ENCODE peak calls at places on chromosomes 5 and 9, in ten cellular contexts. N is OCI-LY7; S is heart left ventricle; Q is choroid plexus epithelial cell; M is AG04450; G is activated CD8-positive, alpha-beta T cell treated with anti-CD3 and anti-CD28 coated beads for 36 hours; J is sigmoid colon; Y is nephron progenitor cell; K is progenitor cell of endocrine pancreas; E is testis. W is an unnamed sample.

GRCh38 chr5:166102947-166103346 is 2188.5 kb upstream of the WWC1 start:
- DNase-seq in N (no peak), S (no peak), Q (no peak), M (no peak), G (no peak), J (no peak), Y (no peak), K (no peak), E (no peak), W (no peak)

GRCh38 chr5:150523472-150524350 is 15.8 kb downstream of the NDST1 start:
- DNase-seq in N (peak), S (peak), Q (peak), M (peak), G (peak), J (no peak), Y (peak), K (no peak), E (peak), W (peak)

GRCh38 chr9:90905822-90906221 is 104.2 kb downstream of the SYK start:
- DNase-seq in N (no peak), S (no peak), Q (no peak), M (no peak), G (no peak), J (no peak), Y (no peak), K (no peak), E (no peak), W (no peak)

GRCh38 chr5:1881273-1881586 is 1.5 kb downstream of the IRX4 start:
- DNase-seq in N (no peak), S (no peak), Q (no peak), M (no peak), G (no peak), J (no peak), Y (no peak), K (no peak), E (no peak), W (no peak)

GRCh38 chr9:72271617-72272478 is 93.2 kb downstream of the ZFAND5 start:
- DNase-seq in N (peak), S (peak), Q (peak), M (peak), G (peak), J (no peak), Y (peak), K (peak), E (peak), W (peak)

GRCh38 chr5:68817696-68818695 is 275.8 kb upstream of the SLC30A5 start:
- DNase-seq in N (no peak), S (no peak), Q (no peak), M (no peak), G (no peak), J (no peak), Y (no peak), K (no peak), E (no peak), W (no peak)

GRCh38 chr9:108377382-108377781 is 478.4 kb downstream of the ACTL7B start:
- DNase-seq in N (no peak), S (no peak), Q (no peak), M (no peak), G (no peak), J (no peak), Y (no peak), K (no peak), E (no peak), W (no peak)

GRCh38 chr9:97906236-97906831 is 16.0 kb downstream of the TRMO start:
- DNase-seq in N (no peak), S (peak), Q (no peak), M (no peak), G (peak), J (peak), Y (no peak), K (no peak), E (no peak), W (no peak)

DNA sequence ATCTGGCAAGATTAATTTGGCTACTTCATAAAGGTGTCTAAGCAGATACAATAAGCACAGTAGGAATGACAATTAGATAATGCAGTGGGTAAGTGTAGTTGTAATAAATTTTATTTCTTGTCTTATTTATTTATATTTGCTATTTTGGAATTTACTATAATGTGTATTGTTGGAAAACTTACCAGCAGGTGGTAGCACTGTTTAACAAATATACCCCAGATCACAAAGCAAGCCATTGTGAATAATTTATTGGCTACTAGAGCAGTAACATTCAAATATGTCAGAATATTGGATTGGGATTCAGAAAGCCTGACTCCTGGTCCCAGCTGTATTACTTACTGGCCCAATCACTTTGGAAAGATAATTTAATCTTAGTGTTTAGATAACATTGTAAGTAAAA is 78.0 kb downstream of the ISOC1 start:
- DNase-seq in N (no peak), S (no peak), Q (peak), M (no peak), G (no peak), J (no peak), Y (no peak), K (no peak), E (no peak), W (no peak)
- TF ChIP-seq CTCF in N (peak), S (no peak), Q (peak), M (no peak), G (no peak), J (no peak), Y (no peak), K (peak), E (no peak), W (no peak)

GRCh38 chr9:127822108-127822507 is 19.4 kb downstream of the FPGS start:
- DNase-seq in N (no peak), S (no peak), Q (no peak), M (no peak), G (no peak), J (no peak), Y (no peak), K (no peak), E (no peak), W (no peak)

GRCh38 chr9:127828262-127829031 is 25.8 kb downstream of the FPGS start:
- DNase-seq in N (no peak), S (peak), Q (peak), M (no peak), G (no peak), J (peak), Y (peak), K (peak), E (peak), W (no peak)

GRCh38 chr9:127826253-127826913 is 23.7 kb downstream of the FPGS start:
- DNase-seq in N (no peak), S (no peak), Q (no peak), M (no peak), G (no peak), J (no peak), Y (no peak), K (no peak), E (peak), W (no peak)

GRCh38 chr9:127829205-127829935 is 25.1 kb downstream of the ENG start:
- DNase-seq in N (no peak), S (no peak), Q (no peak), M (no peak), G (no peak), J (no peak), Y (no peak), K (no peak), E (no peak), W (no peak)

GRCh38 chr9:127825319-127826051 is 22.8 kb downstream of the FPGS start:
- DNase-seq in N (peak), S (no peak), Q (no peak), M (no peak), G (peak), J (peak), Y (peak), K (peak), E (peak), W (no peak)
- TF ChIP-seq CTCF in N (peak), S (peak), Q (peak), M (peak), G (no peak), J (peak), Y (peak), K (peak), E (peak), W (no peak)

DNA sequence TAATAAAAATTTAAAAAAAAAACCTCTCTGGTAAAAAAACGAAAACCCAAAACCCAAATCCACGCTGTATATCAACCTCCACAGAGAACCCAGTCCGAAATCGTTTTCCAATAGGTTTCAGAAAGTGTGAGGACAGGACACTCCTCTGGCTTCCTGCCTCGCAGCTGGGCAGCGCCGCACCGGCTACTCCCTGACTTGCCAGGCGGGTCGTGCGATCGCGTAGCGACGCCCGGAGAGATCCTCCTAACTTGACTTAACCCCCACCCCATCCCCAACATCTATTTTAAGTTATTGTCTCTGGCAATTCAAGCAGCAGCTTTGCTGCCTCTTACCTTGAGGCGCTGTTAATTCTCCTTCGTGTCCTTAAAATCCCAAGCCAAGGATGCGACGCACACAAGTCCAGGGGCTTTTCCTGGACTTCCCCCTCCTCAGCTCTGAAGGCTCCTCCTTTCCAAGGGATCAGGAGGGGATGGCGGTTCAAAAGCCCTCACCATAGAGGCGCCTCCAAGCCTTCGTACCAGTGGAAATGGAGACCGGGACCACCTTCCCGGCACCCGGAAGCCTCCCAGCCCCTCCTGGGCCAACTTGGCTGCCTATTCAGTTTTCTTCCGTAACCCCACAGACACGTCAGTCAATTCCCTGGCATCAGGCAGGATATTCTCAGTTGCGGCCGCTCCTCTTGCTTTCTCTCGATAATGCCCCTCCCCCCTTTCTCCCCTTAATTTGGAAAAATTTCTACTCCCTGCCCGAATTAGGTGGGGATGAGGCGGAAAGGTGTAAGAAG is 1639.5 kb upstream of the C9orf72 start:
- DNase-seq in N (no peak), S (no peak), Q (no peak), M (no peak), G (no peak), J (no peak), Y (peak), K (peak), E (peak), W (peak)
- TF ChIP-seq CTCF in N (no peak), S (no peak), Q (no peak), M (no peak), G (no peak), J (no peak), Y (no peak), K (no peak), E (no peak), W (no peak)

GRCh38 chr9:126328415-126328814 is 1.8 kb downstream of the MVB12B start:
- DNase-seq in N (no peak), S (no peak), Q (no peak), M (no peak), G (no peak), J (no peak), Y (no peak), K (no peak), E (no peak), W (no peak)
- TF ChIP-seq CTCF in N (no peak), S (no peak), Q (no peak), M (no peak), G (no peak), J (no peak), Y (no peak), K (no peak), E (no peak), W (no peak)

GRCh38 chr5:16889203-16889971 is 46.7 kb downstream of the MYO10 start:
- DNase-seq in N (no peak), S (no peak), Q (peak), M (peak), G (no peak), J (no peak), Y (no peak), K (no peak), E (no peak), W (no peak)

GRCh38 chr5:16889972-16890519 is 46.0 kb downstream of the MYO10 start:
- DNase-seq in N (no peak), S (no peak), Q (peak), M (peak), G (no peak), J (no peak), Y (no peak), K (no peak), E (no peak), W (no peak)

GRCh38 chr5:16891043-16891442 is 45.0 kb downstream of the MYO10 start:
- DNase-seq in N (no peak), S (no peak), Q (no peak), M (no peak), G (no peak), J (no peak), Y (no peak), K (no peak), E (no peak), W (no peak)

GRCh38 chr5:16886793-16887345 is 49.2 kb downstream of the MYO10 start:
- DNase-seq in N (no peak), S (no peak), Q (no peak), M (no peak), G (no peak), J (no peak), Y (no peak), K (no peak), E (no peak), W (no peak)

GRCh38 chr5:16888694-16889124 is 47.4 kb downstream of the MYO10 start:
- DNase-seq in N (no peak), S (no peak), Q (no peak), M (no peak), G (no peak), J (no peak), Y (no peak), K (no peak), E (no peak), W (no peak)
- TF ChIP-seq CTCF in N (no peak), S (no peak), Q (no peak), M (no peak), G (no peak), J (no peak), Y (no peak), K (no peak), E (no peak), W (no peak)

GRCh38 chr5:138803285-138803684 is 50.1 kb downstream of the CTNNA1 start:
- DNase-seq in N (no peak), S (no peak), Q (no peak), M (no peak), G (no peak), J (no peak), Y (no peak), K (no peak), E (no peak), W (no peak)

GRCh38 chr5:138807182-138807581 is 54.0 kb downstream of the CTNNA1 start:
- DNase-seq in N (no peak), S (no peak), Q (no peak), M (no peak), G (no peak), J (no peak), Y (no peak), K (no peak), E (no peak), W (no peak)

GRCh38 chr5:138809391-138809790 is 56.2 kb downstream of the CTNNA1 start:
- DNase-seq in N (no peak), S (no peak), Q (no peak), M (peak), G (no peak), J (no peak), Y (no peak), K (no peak), E (no peak), W (no peak)

GRCh38 chr5:138805096-138805495 is 51.9 kb downstream of the CTNNA1 start:
- DNase-seq in N (no peak), S (no peak), Q (no peak), M (no peak), G (no peak), J (no peak), Y (no peak), K (no peak), E (no peak), W (no peak)

GRCh38 chr5:138803935-138804334 is 50.7 kb downstream of the CTNNA1 start:
- DNase-seq in N (no peak), S (no peak), Q (no peak), M (no peak), G (no peak), J (no peak), Y (no peak), K (no peak), E (no peak), W (no peak)
- TF ChIP-seq CTCF in N (no peak), S (no peak), Q (no peak), M (no peak), G (no peak), J (no peak), Y (no peak), K (no peak), E (no peak), W (no peak)

GRCh38 chr9:109861918-109862317 is 81.9 kb downstream of the PALM2AKAP2 start:
- DNase-seq in N (no peak), S (no peak), Q (no peak), M (no peak), G (no peak), J (no peak), Y (no peak), K (no peak), E (no peak), W (no peak)

GRCh38 chr9:109856785-109857184 is 76.8 kb downstream of the PALM2AKAP2 start:
- DNase-seq in N (no peak), S (peak), Q (peak), M (no peak), G (no peak), J (peak), Y (peak), K (no peak), E (peak), W (no peak)

GRCh38 chr9:109857337-109857736 is 77.3 kb downstream of the PALM2AKAP2 start:
- DNase-seq in N (no peak), S (no peak), Q (no peak), M (peak), G (no peak), J (no peak), Y (no peak), K (no peak), E (no peak), W (no peak)

GRCh38 chr9:109861499-109861898 is 81.5 kb downstream of the PALM2AKAP2 start:
- DNase-seq in N (no peak), S (peak), Q (no peak), M (no peak), G (no peak), J (no peak), Y (no peak), K (no peak), E (no peak), W (no peak)

GRCh38 chr9:109859447-109859846 is 79.4 kb downstream of the PALM2AKAP2 start:
- DNase-seq in N (no peak), S (no peak), Q (peak), M (no peak), G (no peak), J (no peak), Y (no peak), K (no peak), E (no peak), W (no peak)
- TF ChIP-seq CTCF in N (peak), S (peak), Q (peak), M (peak), G (no peak), J (no peak), Y (no peak), K (no peak), E (peak), W (no peak)

W was measured in GM20000.